ENCODE peak calls at places on chromosomes 5 and 9, in nine cellular contexts. Z is Peyer's patch; R is SJSA1; U is tibial nerve; X is ovary; Y is CD4-positive, CD25-positive, alpha-beta regulatory T cell; H is left ventricle myocardium inferior; C is stomach; S is IMR-90. T is an unnamed sample. For H3K4me1 and H3K9me3, the result is how much of the 10 kb centered on the place peaks cover.

GRCh38 chr5:168472329-168472728 is 13.9 kb upstream of the RARS1 start:
- DNase-seq in Z (no peak), R (peak), U (no peak), X (no peak), Y (no peak), H (no peak), C (no peak), S (peak), T (no peak)

GRCh38 chr5:169701910-169702451 is 64.9 kb downstream of the DOCK2 start:
- DNase-seq in Z (no peak), R (peak), U (no peak), X (no peak), Y (no peak), H (no peak), C (no peak), S (peak), T (no peak)

GRCh38 chr5:134440185-134440755 is 28.6 kb upstream of the CDKN2AIPNL start:
- DNase-seq in Z (no peak), R (no peak), U (no peak), X (no peak), Y (no peak), H (no peak), C (no peak), S (no peak), T (no peak)

GRCh38 chr5:4372481-4372880 is 767.6 kb upstream of the ADAMTS16 start:
- DNase-seq in Z (no peak), R (no peak), U (no peak), X (no peak), Y (no peak), H (no peak), C (no peak), S (no peak), T (no peak)

GRCh38 chr5:97874491-97874890 is 691.4 kb upstream of the RIOK2 start:
- DNase-seq in Z (no peak), R (no peak), U (no peak), X (no peak), Y (no peak), H (no peak), C (no peak), S (peak), T (no peak)

GRCh38 chr5:5666076-5666365 is 243.5 kb downstream of the ICE1 start:
- DNase-seq in Z (no peak), R (no peak), U (no peak), X (no peak), Y (no peak), H (no peak), C (no peak), S (no peak), T (no peak)

GRCh38 chr5:78112931-78113330 is 181.6 kb downstream of the AP3B1 start:
- DNase-seq in Z (no peak), R (no peak), U (no peak), X (no peak), Y (no peak), H (no peak), C (no peak), S (no peak), T (no peak)

GRCh38 chr5:180402716-180403115 is 49.6 kb upstream of the GFPT2 start:
- DNase-seq in Z (no peak), R (no peak), U (no peak), X (no peak), Y (no peak), H (no peak), C (no peak), S (no peak), T (no peak)

GRCh38 chr5:219492-219891 is 1.4 kb downstream of the SDHA start:
- DNase-seq in Z (peak), R (peak), U (no peak), X (no peak), Y (peak), H (no peak), C (no peak), S (peak), T (no peak)

GRCh38 chr5:8053270-8053669 is 184.3 kb downstream of the MTRR start:
- DNase-seq in Z (no peak), R (no peak), U (no peak), X (no peak), Y (no peak), H (no peak), C (no peak), S (no peak), T (no peak)

GRCh38 chr5:56640763-56641406 is 174.5 kb upstream of the MAP3K1 start:
- DNase-seq in Z (peak), R (no peak), U (no peak), X (no peak), Y (no peak), H (peak), C (peak), S (no peak), T (peak)

GRCh38 chr5:104045987-104046386 is 483.4 kb upstream of the NUDT12 start:
- DNase-seq in Z (no peak), R (no peak), U (no peak), X (no peak), Y (no peak), H (no peak), C (no peak), S (no peak), T (peak)

GRCh38 chr5:161889971-161890370 is 42.1 kb downstream of the GABRA1 start:
- DNase-seq in Z (no peak), R (no peak), U (no peak), X (no peak), Y (no peak), H (no peak), C (no peak), S (no peak), T (no peak)

GRCh38 chr5:39440964-39441363 is 16.2 kb upstream of the DAB2 start:
- DNase-seq in Z (no peak), R (peak), U (no peak), X (no peak), Y (no peak), H (no peak), C (no peak), S (no peak), T (no peak)

GRCh38 chr9:4666042-4666699 is at the start of gene SPATA6L:
- DNase-seq in Z (peak), R (no peak), U (peak), X (peak), Y (peak), H (peak), C (peak), S (peak), T (peak)

GRCh38 chr9:27673626-27674025 is 100.3 kb upstream of the C9orf72 start:
- DNase-seq in Z (no peak), R (no peak), U (no peak), X (no peak), Y (no peak), H (no peak), C (no peak), S (no peak), T (no peak)

GRCh38 chr5:172897691-172898512 is 61.3 kb upstream of the RPL26L1 start:
- DNase-seq in Z (no peak), R (peak), U (no peak), X (no peak), Y (no peak), H (no peak), C (no peak), S (peak), T (peak)

DNA sequence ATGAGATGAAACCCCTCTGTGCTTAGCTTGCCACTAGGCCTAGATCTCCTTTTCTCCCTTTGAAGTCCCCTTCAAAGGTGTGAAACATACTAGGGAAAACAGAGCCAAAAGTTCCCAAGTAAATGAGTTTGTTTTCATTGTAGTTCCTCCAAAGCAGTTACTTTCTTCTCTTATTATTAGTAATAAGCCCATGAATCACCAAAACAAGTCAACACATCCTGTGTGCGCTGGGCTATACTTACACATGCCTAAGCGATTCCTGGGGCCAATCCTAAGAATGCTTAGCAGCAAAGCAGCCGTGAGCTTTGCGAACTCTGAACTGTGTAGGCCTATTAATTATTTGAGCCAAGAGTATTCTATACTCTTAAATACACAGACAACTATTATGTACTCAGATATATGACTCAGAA is 7.6 kb downstream of the ENC1 start:
- DNase-seq in Z (no peak), R (peak), U (no peak), X (no peak), Y (no peak), H (no peak), C (no peak), S (peak), T (no peak)
- H3K4me1 ChIP-seq in Z (under half), R (under half), U (under half), X (under half), Y (under half), H (half or more), C (half or more), S (under half), T (under half)

DNA sequence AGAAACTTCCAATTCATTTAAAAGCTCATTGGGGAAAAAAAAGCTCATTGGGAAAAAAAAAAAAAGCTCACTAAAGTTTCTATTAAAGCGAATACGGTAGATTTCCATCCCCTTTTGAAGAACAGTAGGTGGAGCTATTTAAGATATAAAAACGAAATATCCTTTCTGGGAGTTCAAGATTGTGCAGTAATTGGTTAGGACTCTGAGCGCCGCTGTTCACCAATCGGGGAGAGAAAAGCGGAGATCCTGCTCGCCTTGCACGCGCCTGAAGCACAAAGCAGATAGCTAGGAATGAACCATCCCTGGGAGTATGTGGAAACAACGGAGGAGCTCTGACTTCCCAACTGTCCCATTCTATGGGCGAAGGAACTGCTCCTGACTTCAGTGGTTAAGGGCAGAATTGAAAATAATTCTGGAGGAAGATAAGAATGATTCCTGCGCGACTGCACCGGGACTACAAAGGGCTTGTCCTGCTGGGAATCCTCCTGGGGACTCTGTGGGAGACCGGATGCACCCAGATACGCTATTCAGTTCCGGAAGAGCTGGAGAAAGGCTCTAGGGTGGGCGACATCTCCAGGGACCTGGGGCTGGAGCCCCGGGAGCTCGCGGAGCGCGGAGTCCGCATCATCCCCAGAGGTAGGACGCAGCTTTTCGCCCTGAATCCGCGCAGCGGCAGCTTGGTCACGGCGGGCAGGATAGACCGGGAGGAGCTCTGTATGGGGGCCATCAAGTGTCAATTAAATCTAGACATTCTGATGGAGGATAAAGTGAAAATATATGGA is at the start of gene PCDHGA12:
- DNase-seq in Z (peak), R (no peak), U (no peak), X (peak), Y (no peak), H (peak), C (no peak), S (peak), T (peak)
- H3K9me3 ChIP-seq in Z (under half), R (under half), U (half or more), X (under half), Y (under half), H (half or more), C (half or more), S (under half), T (under half)

DNA sequence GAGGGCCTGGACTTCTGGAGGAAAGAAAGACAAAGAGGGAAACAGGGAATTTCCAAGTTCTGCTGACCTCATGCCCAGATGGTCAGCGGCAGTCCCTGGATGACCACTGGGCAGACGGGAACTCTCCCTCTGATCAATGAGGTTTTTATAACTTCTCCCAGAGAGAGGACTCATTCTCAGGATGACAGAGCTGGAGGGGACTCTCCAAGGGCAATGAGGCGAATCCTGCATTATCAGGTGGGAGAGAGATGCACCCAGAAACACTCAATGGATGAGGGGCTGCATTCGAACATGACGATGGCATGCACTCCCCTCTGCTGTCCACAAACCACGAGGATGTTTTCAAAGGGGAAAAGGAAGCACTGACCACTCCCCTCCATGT is 12.7 kb downstream of the TNIP1 start:
- DNase-seq in Z (no peak), R (peak), U (no peak), X (no peak), Y (no peak), H (no peak), C (no peak), S (peak), T (no peak)
- H3K4me1 ChIP-seq in Z (under half), R (half or more), U (half or more), X (under half), Y (half or more), H (half or more), C (half or more), S (under half), T (under half)

GRCh38 chr9:137351781-137352501 is 49.9 kb upstream of the NRARP start:
- DNase-seq in Z (no peak), R (no peak), U (no peak), X (no peak), Y (no peak), H (no peak), C (peak), S (no peak), T (no peak)
- H3K9me3 ChIP-seq in Z (under half), R (under half), U (under half), X (under half), Y (under half), H (under half), C (under half), S (under half), T (under half)

GRCh38 chr5:124662261-124662781 is 84.1 kb downstream of the ZNF608 start:
- DNase-seq in Z (no peak), R (peak), U (no peak), X (no peak), Y (no peak), H (no peak), C (no peak), S (no peak), T (no peak)

GRCh38 chr5:124659798-124660197 is 86.6 kb downstream of the ZNF608 start:
- DNase-seq in Z (no peak), R (peak), U (no peak), X (no peak), Y (no peak), H (no peak), C (no peak), S (no peak), T (no peak)

GRCh38 chr5:124663101-124663506 is 83.3 kb downstream of the ZNF608 start:
- DNase-seq in Z (no peak), R (peak), U (no peak), X (no peak), Y (no peak), H (no peak), C (no peak), S (no peak), T (peak)

GRCh38 chr5:124660229-124661093 is 86.0 kb downstream of the ZNF608 start:
- DNase-seq in Z (no peak), R (peak), U (no peak), X (peak), Y (no peak), H (no peak), C (no peak), S (no peak), T (peak)

GRCh38 chr5:124661317-124662141 is 84.9 kb downstream of the ZNF608 start:
- DNase-seq in Z (no peak), R (peak), U (no peak), X (no peak), Y (no peak), H (no peak), C (peak), S (peak), T (peak)
- H3K4me1 ChIP-seq in Z (under half), R (half or more), U (half or more), X (under half), Y (under half), H (half or more), C (half or more), S (under half), T (half or more)

DNA sequence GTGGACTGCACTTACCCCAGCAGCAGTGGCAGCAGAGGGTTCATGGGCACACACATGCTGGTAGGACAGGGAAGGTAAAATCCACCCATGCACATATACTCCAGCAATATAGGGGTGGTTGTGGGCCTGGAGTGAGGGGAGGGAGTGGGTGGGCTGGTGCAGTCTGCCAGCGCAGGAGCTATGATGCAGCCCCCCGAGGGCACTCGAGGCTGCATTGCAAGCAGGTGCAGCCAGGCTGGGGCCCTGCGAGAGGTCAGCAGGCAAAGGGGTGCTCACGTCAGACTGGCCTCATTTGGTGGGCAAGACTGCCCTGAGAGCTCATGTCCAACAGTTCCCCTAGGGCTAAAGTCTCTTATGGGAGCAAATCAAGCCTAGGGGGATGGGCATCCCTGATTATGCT is 32.4 kb upstream of the PCDHA1 start:
- DNase-seq in Z (no peak), R (no peak), U (no peak), X (no peak), Y (no peak), H (no peak), C (no peak), S (no peak), T (no peak)
- H3K9me3 ChIP-seq in Z (under half), R (under half), U (half or more), X (under half), Y (under half), H (half or more), C (half or more), S (under half), T (under half)

GRCh38 chr9:133957328-133957727 is 34.8 kb downstream of the VAV2 start:
- DNase-seq in Z (no peak), R (no peak), U (no peak), X (no peak), Y (no peak), H (no peak), C (no peak), S (no peak), T (no peak)

GRCh38 chr9:133958756-133959155 is 33.4 kb downstream of the VAV2 start:
- DNase-seq in Z (peak), R (no peak), U (no peak), X (no peak), Y (no peak), H (no peak), C (no peak), S (no peak), T (no peak)

GRCh38 chr9:133954862-133955529 is 37.1 kb downstream of the VAV2 start:
- DNase-seq in Z (peak), R (no peak), U (no peak), X (no peak), Y (no peak), H (no peak), C (no peak), S (no peak), T (no peak)

GRCh38 chr9:133955821-133956411 is 36.2 kb downstream of the VAV2 start:
- DNase-seq in Z (peak), R (no peak), U (no peak), X (peak), Y (no peak), H (no peak), C (no peak), S (peak), T (peak)

GRCh38 chr9:133956520-133957076 is 35.5 kb downstream of the VAV2 start:
- DNase-seq in Z (peak), R (no peak), U (no peak), X (peak), Y (no peak), H (no peak), C (no peak), S (peak), T (peak)
- H3K4me1 ChIP-seq in Z (under half), R (under half), U (half or more), X (under half), Y (under half), H (half or more), C (half or more), S (under half), T (half or more)

DNA sequence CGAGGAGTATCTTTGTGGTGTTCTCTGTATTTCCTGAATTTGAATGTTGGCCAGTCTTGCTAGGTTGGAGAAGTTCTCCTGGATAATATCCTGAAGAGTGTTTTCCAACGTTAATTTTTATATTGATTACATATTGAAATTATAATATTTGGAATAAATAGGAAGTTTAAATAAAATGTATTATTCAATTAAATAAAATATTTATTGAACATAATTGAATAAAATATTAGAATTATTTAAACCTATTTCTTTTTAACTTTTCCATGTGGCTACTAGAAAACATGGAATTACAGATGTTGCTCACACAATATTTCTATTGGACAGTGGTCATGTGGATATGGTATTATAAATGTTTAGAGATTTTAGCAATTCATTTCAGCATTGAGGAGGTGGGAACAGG is 170.8 kb upstream of the FST start:
- DNase-seq in Z (no peak), R (no peak), U (no peak), X (no peak), Y (no peak), H (no peak), C (no peak), S (no peak), T (no peak)
- H3K9me3 ChIP-seq in Z (under half), R (under half), U (under half), X (under half), Y (under half), H (under half), C (under half), S (under half), T (under half)

T was measured in thyroid gland.